ENCODE peak calls at places on chromosome 7, in eight cellular contexts. A is stimulated activated CD4-positive, alpha-beta T cell treated with anti-CD3 and anti-CD28 coated beads, Interleukin-12 subunit alpha, Interleukin-12 subunit beta, amount 100 ng/mL, for 4 hours; R is GM06990; I is left lung; W is prostate gland; J is HT1080; E is AG09309; C is NCI-H2081. T is an unnamed sample.

GRCh38 chr7:135690566-135690965 is 28.3 kb downstream of the STMP1 start:
- DNase-seq in A (no peak), R (no peak), I (no peak), W (no peak), J (peak), E (no peak), C (no peak), T (no peak)

GRCh38 chr7:70040971-70041766 is 442.9 kb downstream of the AUTS2 start:
- DNase-seq in A (no peak), R (no peak), I (no peak), W (no peak), J (no peak), E (no peak), C (peak), T (no peak)

GRCh38 chr7:100352984-100353684 is 4.8 kb upstream of the PILRB start:
- DNase-seq in A (no peak), R (no peak), I (no peak), W (no peak), J (no peak), E (no peak), C (no peak), T (no peak)

GRCh38 chr7:28759373-28760013 is 198.6 kb downstream of the TRIL start:
- DNase-seq in A (no peak), R (no peak), I (no peak), W (no peak), J (no peak), E (no peak), C (no peak), T (no peak)

GRCh38 chr7:100827330-100828226 is at the start of gene EPHB4:
- DNase-seq in A (peak), R (no peak), I (peak), W (peak), J (peak), E (no peak), C (no peak), T (peak)

GRCh38 chr7:26857170-26857533 is 7.2 kb downstream of the SKAP2 start:
- DNase-seq in A (no peak), R (no peak), I (no peak), W (no peak), J (no peak), E (no peak), C (no peak), T (no peak)

GRCh38 chr7:139901411-139901810 is 72.3 kb downstream of the TBXAS1 start:
- DNase-seq in A (no peak), R (no peak), I (no peak), W (no peak), J (no peak), E (no peak), C (no peak), T (no peak)

GRCh38 chr7:43044521-43044920 is 67.9 kb upstream of the HECW1 start:
- DNase-seq in A (no peak), R (no peak), I (no peak), W (no peak), J (no peak), E (no peak), C (no peak), T (no peak)

GRCh38 chr7:154919324-154920222 is 83.4 kb downstream of the PAXIP1 start:
- DNase-seq in A (no peak), R (no peak), I (no peak), W (no peak), J (no peak), E (no peak), C (no peak), T (no peak)

GRCh38 chr7:11492307-11492706 is 339.7 kb downstream of the THSD7A start:
- DNase-seq in A (no peak), R (no peak), I (no peak), W (no peak), J (no peak), E (no peak), C (no peak), T (no peak)

GRCh38 chr7:101917566-101917965 is 100.1 kb downstream of the CUX1 start:
- DNase-seq in A (no peak), R (no peak), I (peak), W (no peak), J (no peak), E (no peak), C (no peak), T (no peak)

GRCh38 chr7:46534593-46535271 is 613.7 kb upstream of the IGFBP3 start:
- DNase-seq in A (no peak), R (no peak), I (no peak), W (no peak), J (no peak), E (no peak), C (no peak), T (peak)

GRCh38 chr7:40753455-40753854 is 618.6 kb downstream of the SUGCT start:
- DNase-seq in A (no peak), R (no peak), I (no peak), W (no peak), J (no peak), E (no peak), C (no peak), T (no peak)

GRCh38 chr7:13577566-13578145 is 411.8 kb downstream of the ETV1 start:
- DNase-seq in A (no peak), R (no peak), I (no peak), W (no peak), J (no peak), E (no peak), C (no peak), T (no peak)

GRCh38 chr7:133364959-133365680 is 112.2 kb downstream of the EXOC4 start:
- DNase-seq in A (no peak), R (no peak), I (no peak), W (no peak), J (peak), E (no peak), C (no peak), T (no peak)

GRCh38 chr7:363626-364025 is 73.7 kb downstream of the FOXL3 start:
- DNase-seq in A (no peak), R (no peak), I (peak), W (no peak), J (no peak), E (no peak), C (no peak), T (no peak)

GRCh38 chr7:121932768-121933167 is 59.8 kb downstream of the PTPRZ1 start:
- DNase-seq in A (no peak), R (no peak), I (no peak), W (no peak), J (no peak), E (no peak), C (no peak), T (no peak)

GRCh38 chr7:12684186-12684585 is 3.2 kb upstream of the ARL4A start:
- DNase-seq in A (no peak), R (no peak), I (no peak), W (no peak), J (no peak), E (no peak), C (no peak), T (no peak)

GRCh38 chr7:55550010-55550409 is 22.3 kb downstream of the VOPP1 start:
- DNase-seq in A (no peak), R (no peak), I (no peak), W (peak), J (no peak), E (no peak), C (peak), T (peak)

GRCh38 chr7:30184804-30185487 is 50.2 kb downstream of the MTURN start:
- DNase-seq in A (no peak), R (peak), I (no peak), W (no peak), J (no peak), E (no peak), C (no peak), T (no peak)

GRCh38 chr7:120475994-120476393 is 203.0 kb downstream of the KCND2 start:
- DNase-seq in A (no peak), R (no peak), I (no peak), W (no peak), J (no peak), E (no peak), C (no peak), T (no peak)

GRCh38 chr7:95322396-95322795 is 1.9 kb downstream of the PON1 start:
- DNase-seq in A (no peak), R (no peak), I (no peak), W (no peak), J (no peak), E (no peak), C (no peak), T (no peak)

GRCh38 chr7:23277359-23277989 is 21.7 kb upstream of the MALSU1 start:
- DNase-seq in A (no peak), R (peak), I (no peak), W (peak), J (peak), E (no peak), C (peak), T (peak)

GRCh38 chr7:108144931-108145330 is 14.8 kb upstream of the LAMB4 start:
- DNase-seq in A (no peak), R (no peak), I (no peak), W (no peak), J (no peak), E (no peak), C (no peak), T (no peak)

GRCh38 chr7:137978464-137979237 is 23.2 kb downstream of the CREB3L2 start:
- DNase-seq in A (no peak), R (no peak), I (no peak), W (no peak), J (peak), E (peak), C (no peak), T (no peak)

GRCh38 chr7:132041108-132041507 is 484.7 kb upstream of the PODXL start:
- DNase-seq in A (no peak), R (no peak), I (no peak), W (no peak), J (no peak), E (no peak), C (no peak), T (no peak)

GRCh38 chr7:138325434-138325833 is 134.6 kb upstream of the TRIM24 start:
- DNase-seq in A (no peak), R (no peak), I (no peak), W (no peak), J (no peak), E (no peak), C (no peak), T (no peak)